ENCODE peak calls at places on chromosomes 13 and 19, in four cellular contexts. T is adipocyte, O is neural progenitor cell, G is tibial nerve. D is an unnamed sample. For H3K9me3, the result is how much of the 10 kb centered on the place peaks cover.

GRCh38 chr19:4831351-4832340 is at the start of gene TICAM1:
- DNase-seq in G (peak), T (peak), O (no peak), D (peak)

GRCh38 chr13:48715977-48716376 is 62.2 kb downstream of the CYSLTR2 start:
- DNase-seq in O (peak), T (no peak), G (no peak), D (no peak)

GRCh38 chr13:47046706-47047105 is 149.9 kb upstream of the HTR2A start:
- DNase-seq in O (no peak), G (no peak), T (no peak), D (no peak)

GRCh38 chr19:11382898-11383705 is 1.0 kb downstream of the EPOR start:
- DNase-seq in T (peak), O (peak), G (no peak), D (peak)

GRCh38 chr13:89497658-89498057 is 1826.5 kb downstream of the SLITRK5 start:
- DNase-seq in T (no peak), G (no peak), O (no peak), D (no peak)

GRCh38 chr19:35225951-35226350 is 2.6 kb downstream of the FAM187B start:
- DNase-seq in T (no peak), G (no peak), O (no peak), D (no peak)

GRCh38 chr19:2846180-2846935 is 5.1 kb downstream of the ZNF555 start:
- DNase-seq in G (no peak), T (no peak), O (no peak), D (no peak)

GRCh38 chr19:55579766-55580621 is 654 bp downstream of the ZNF579 start:
- DNase-seq in G (no peak), O (peak), T (peak), D (no peak)

GRCh38 chr13:44653261-44653660 is 77.1 kb upstream of the TSC22D1 start:
- DNase-seq in T (no peak), O (no peak), G (no peak), D (no peak)

GRCh38 chr19:33722456-33723239 is 74.0 kb upstream of the KCTD15 start:
- DNase-seq in G (no peak), T (no peak), O (no peak), D (no peak)

GRCh38 chr19:2805991-2806649 is 13.5 kb upstream of the ZNF554 start:
- DNase-seq in T (no peak), O (no peak), G (no peak), D (no peak)

GRCh38 chr13:111973186-111974064 is 93.5 kb upstream of the SOX1 start:
- DNase-seq in O (peak), T (no peak), G (no peak), D (no peak)

GRCh38 chr19:3381701-3382372 is 15.5 kb downstream of the NFIC start:
- DNase-seq in O (no peak), T (no peak), G (no peak), D (no peak)

GRCh38 chr13:34863360-34864135 is 78.5 kb upstream of the NBEA start:
- DNase-seq in G (no peak), O (no peak), T (peak), D (no peak)

GRCh38 chr19:5972355-5972731 is 5.6 kb downstream of the RANBP3 start:
- DNase-seq in O (no peak), T (no peak), G (no peak), D (no peak)

GRCh38 chr19:15154002-15154612 is 46.7 kb downstream of the NOTCH3 start:
- DNase-seq in O (peak), T (peak), G (no peak), D (no peak)

GRCh38 chr13:61148691-61149332 is 266.8 kb downstream of the PCDH20 start:
- DNase-seq in G (no peak), O (peak), T (no peak), D (no peak)

GRCh38 chr13:105084931-105085330 is 1450.5 kb downstream of the EFNB2 start:
- DNase-seq in G (no peak), T (no peak), O (no peak), D (no peak)

GRCh38 chr19:23415561-23416191 is 20.4 kb upstream of the ZNF91 start:
- DNase-seq in O (peak), T (no peak), G (no peak), D (no peak)

GRCh38 chr19:19748249-19748938 is 15.5 kb upstream of the ZNF14 start:
- DNase-seq in T (no peak), G (no peak), O (no peak), D (no peak)

GRCh38 chr19:29478578-29479565 is 46.9 kb upstream of the VSTM2B start:
- DNase-seq in G (no peak), O (peak), T (no peak), D (no peak)

GRCh38 chr19:995051-995827 is 5.0 kb upstream of the GRIN3B start:
- DNase-seq in O (no peak), T (no peak), G (no peak), D (no peak)

GRCh38 chr19:1855828-1856255 is 7.5 kb downstream of the KLF16 start:
- DNase-seq in G (no peak), O (no peak), T (peak), D (no peak)

GRCh38 chr13:45413826-45414312 is 4.3 kb downstream of the SLC25A30 start:
- DNase-seq in T (no peak), G (no peak), O (no peak), D (no peak)

GRCh38 chr13:72920097-72920496 is 138.2 kb downstream of the PIBF1 start:
- DNase-seq in T (no peak), G (no peak), O (no peak), D (no peak)

GRCh38 chr19:3708207-3708931 is at the start of gene TJP3:
- DNase-seq in O (no peak), G (no peak), T (peak), D (no peak)

GRCh38 chr19:31717316-31717715 is 368.1 kb upstream of the TSHZ3 start:
- DNase-seq in T (no peak), O (no peak), G (no peak), D (no peak)

GRCh38 chr19:10587022-10587838 is at the start of gene AP1M2:
- DNase-seq in O (no peak), G (no peak), T (no peak), D (no peak)

GRCh38 chr13:111049791-111050538 is 65.1 kb upstream of the ARHGEF7 start:
- DNase-seq in O (peak), T (peak), G (peak), D (no peak)

GRCh38 chr13:43006893-43007631 is 15.0 kb upstream of the EPSTI1 start:
- DNase-seq in O (peak), T (peak), G (no peak), D (no peak)

DNA sequence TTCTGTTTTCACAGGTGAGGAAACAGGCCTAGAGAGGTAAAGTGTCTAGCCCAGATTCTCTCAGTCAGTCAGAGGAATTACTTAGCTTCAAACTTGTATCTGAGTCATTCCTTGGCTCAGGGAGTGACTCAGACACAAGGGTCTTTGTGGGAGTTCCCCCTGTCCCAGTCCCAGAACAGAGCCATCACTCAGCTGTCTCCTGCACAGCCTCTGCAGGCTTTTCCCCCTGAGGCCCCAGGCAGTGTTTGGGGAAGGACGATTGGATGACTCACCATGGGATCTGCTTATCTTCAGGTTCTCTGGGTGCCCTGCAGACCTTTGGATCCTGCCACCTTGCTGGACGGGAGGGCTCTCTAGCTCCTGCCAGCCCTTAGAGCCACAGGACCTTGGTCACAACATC is 13.2 kb downstream of the ZNF793 start:
- DNase-seq in O (no peak), G (no peak), T (no peak), D (no peak)
- H3K9me3 ChIP-seq in O (under half), G (under half), T (under half), D (under half)

DNA sequence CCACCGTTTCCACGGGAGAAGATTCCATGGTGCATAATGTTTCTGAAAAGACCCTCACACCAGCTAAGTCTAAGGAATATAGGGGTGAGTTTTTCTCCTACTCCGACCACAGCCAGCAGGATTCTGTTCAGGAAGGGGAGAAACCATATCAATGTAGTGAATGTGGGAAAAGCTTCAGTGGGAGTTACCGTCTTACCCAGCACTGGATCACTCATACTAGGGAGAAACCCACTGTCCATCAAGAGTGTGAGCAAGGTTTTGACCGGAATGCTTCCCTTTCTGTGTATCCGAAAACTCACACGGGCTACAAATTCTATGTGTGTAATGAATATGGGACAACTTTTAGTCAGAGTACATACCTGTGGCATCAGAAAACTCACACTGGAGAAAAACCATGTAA is 19.1 kb downstream of the ZNF473 start:
- DNase-seq in G (no peak), O (no peak), T (no peak), D (no peak)
- H3K9me3 ChIP-seq in G (under half), O (under half), T (under half), D (under half)

GRCh38 chr19:37055330-37055729 is 22.9 kb upstream of the ZNF420 start:
- DNase-seq in T (no peak), G (no peak), O (no peak), D (no peak)

GRCh38 chr19:37056776-37057175 is 21.5 kb upstream of the ZNF420 start:
- DNase-seq in G (no peak), O (no peak), T (no peak), D (no peak)

DNA sequence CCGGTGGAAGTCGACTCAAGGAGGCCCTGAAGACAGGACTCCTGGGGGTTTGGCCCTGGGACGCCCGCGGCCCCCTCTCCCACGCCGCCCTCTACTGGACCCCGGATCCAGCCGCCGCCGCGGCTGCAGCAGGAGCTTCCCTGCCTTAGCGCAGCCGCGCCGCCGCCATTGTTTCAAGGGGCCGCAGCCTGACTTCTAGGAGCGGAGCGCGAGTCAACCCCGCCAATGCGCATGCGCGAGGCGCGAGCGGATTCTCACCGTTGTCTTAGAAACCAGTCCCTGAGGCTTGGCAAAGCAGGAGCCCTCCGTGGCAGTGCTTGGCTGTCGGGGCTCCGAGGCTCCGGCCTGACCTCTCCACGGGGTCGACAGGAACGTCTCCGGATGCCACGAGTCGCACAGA is 19.1 kb upstream of the ZNF420 start:
- DNase-seq in T (no peak), O (no peak), G (no peak), D (no peak)
- H3K9me3 ChIP-seq in T (under half), O (under half), G (under half), D (under half)

GRCh38 chr19:57512845-57513244 is 13.1 kb downstream of the ZNF773 start:
- DNase-seq in T (peak), O (no peak), G (no peak), D (no peak)
- H3K9me3 ChIP-seq in T (under half), O (under half), G (under half), D (under half)

DNA sequence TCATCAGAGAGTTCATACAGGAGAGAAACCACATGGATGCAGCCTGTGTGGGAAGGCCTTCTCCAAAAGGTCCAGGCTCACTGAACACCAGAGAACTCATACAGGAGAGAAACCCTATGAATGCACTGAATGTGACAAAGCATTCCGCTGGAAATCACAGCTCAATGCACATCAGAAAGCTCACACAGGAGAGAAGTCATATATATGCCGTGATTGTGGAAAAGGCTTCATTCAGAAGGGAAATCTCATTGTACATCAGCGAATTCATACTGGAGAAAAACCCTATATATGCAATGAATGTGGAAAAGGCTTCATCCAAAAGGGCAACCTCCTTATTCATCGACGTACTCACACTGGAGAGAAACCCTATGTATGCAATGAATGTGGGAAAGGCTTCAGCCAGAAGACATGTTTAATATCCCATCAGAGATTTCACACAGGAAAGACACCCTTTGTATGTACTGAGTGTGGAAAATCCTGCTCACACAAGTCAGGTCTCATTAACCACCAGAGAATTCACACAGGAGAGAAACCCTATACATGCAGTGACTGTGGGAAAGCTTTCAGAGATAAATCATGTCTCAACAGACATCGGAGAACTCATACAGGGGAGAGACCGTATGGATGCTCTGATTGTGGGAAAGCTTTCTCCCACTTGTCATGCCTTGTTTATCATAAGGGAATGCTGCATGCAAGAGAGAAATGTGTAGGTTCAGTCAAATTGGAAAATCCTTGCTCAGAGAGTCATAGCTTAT is 17.7 kb downstream of the ZNF613 start:
- DNase-seq in O (no peak), T (no peak), G (no peak), D (no peak)
- H3K9me3 ChIP-seq in O (under half), T (half or more), G (under half), D (half or more)

GRCh38 chr13:19252381-19252780 is 70.8 kb upstream of the TUBA3C start:
- DNase-seq in O (no peak), G (no peak), T (no peak), D (no peak)
- H3K9me3 ChIP-seq in O (under half), G (under half), T (under half), D (under half)

D was measured in T-helper 17 cell.